ENCODE peak calls at places on chromosome 16, in four cellular contexts. J is left cardiac atrium, Z is heart right ventricle, W is right cardiac atrium. A is an unnamed sample.

GRCh38 chr16:2008009-2008526 is 1.6 kb downstream of the ZNF598 start:
- ATAC-seq in J (peak; percentile 60), Z (no peak), W (no peak), A (no peak)

GRCh38 chr16:3849751-3850543 is 30.6 kb downstream of the CREBBP start:
- ATAC-seq in J (no peak), Z (no peak), W (no peak), A (no peak)

GRCh38 chr16:3214904-3215600 is 19.9 kb downstream of the ZNF200 start:
- ATAC-seq in J (no peak), Z (no peak), W (no peak), A (peak; percentile 66)

GRCh38 chr16:88746511-88746910 is 38.5 kb downstream of the PIEZO1 start:
- ATAC-seq in J (peak; percentile 24), Z (peak; percentile 63), W (peak; percentile 57), A (no peak)

GRCh38 chr16:49588729-49589384 is 215.3 kb downstream of the C16orf78 start:
- ATAC-seq in J (no peak), Z (no peak), W (no peak), A (no peak)

GRCh38 chr16:66553223-66553622 is 847 bp downstream of the CKLF start:
- ATAC-seq in J (no peak), Z (no peak), W (no peak), A (no peak)

GRCh38 chr16:11629071-11630030 is 38.9 kb upstream of the SNN start:
- ATAC-seq in J (peak; percentile 52), Z (peak; percentile 47), W (no peak), A (peak; percentile 72)

GRCh38 chr16:75593825-75594820 is 27.9 kb downstream of the GABARAPL2 start:
- ATAC-seq in J (no peak), Z (no peak), W (no peak), A (no peak)

GRCh38 chr16:29024280-29024679 is 39.4 kb downstream of the LAT start:
- ATAC-seq in J (no peak), Z (no peak), W (no peak), A (no peak)